ENCODE peak calls at places on chromosomes 7 and 10, in nine cellular contexts. K is spleen, Z is ovary, M is lung, T is GM23338, F is A673, S is A549, V is adipocyte, A is SK-N-SH. B is an unnamed sample. For H3K4me1, the result is how much of the 10 kb centered on the place peaks cover.

GRCh38 chr10:119616879-119617580 is 20.3 kb upstream of the TIAL1 start:
- DNase-seq in K (peak), Z (no peak), M (no peak), T (peak), F (peak), S (no peak), V (no peak), A (no peak), B (peak)

GRCh38 chr10:55500931-55501559 is 700.0 kb upstream of the PCDH15 start:
- DNase-seq in K (no peak), Z (no peak), M (no peak), T (peak), F (peak), S (no peak), V (no peak), A (peak), B (no peak)

GRCh38 chr10:56605043-56605442 is 244.0 kb upstream of the ZWINT start:
- DNase-seq in K (no peak), Z (no peak), M (no peak), T (peak), F (no peak), S (no peak), V (no peak), A (no peak), B (no peak)

GRCh38 chr7:66454600-66455225 is 174.0 kb upstream of the KCTD7 start:
- DNase-seq in K (no peak), Z (no peak), M (no peak), T (no peak), F (no peak), S (no peak), V (no peak), A (no peak), B (no peak)

GRCh38 chr10:132397671-132398565 is 918 bp downstream of the PWWP2B start:
- DNase-seq in K (peak), Z (peak), M (peak), T (peak), F (peak), S (no peak), V (peak), A (peak), B (no peak)

GRCh38 chr10:100866575-100867098 is 46.1 kb upstream of the SLF2 start:
- DNase-seq in K (no peak), Z (no peak), M (no peak), T (peak), F (peak), S (no peak), V (peak), A (no peak), B (no peak)

GRCh38 chr10:20887706-20888535 is 9.2 kb downstream of the NEBL start:
- DNase-seq in K (no peak), Z (no peak), M (no peak), T (no peak), F (no peak), S (no peak), V (no peak), A (peak), B (no peak)

GRCh38 chr10:70330671-70331070 is 46.9 kb upstream of the NPFFR1 start:
- DNase-seq in K (peak), Z (no peak), M (no peak), T (no peak), F (peak), S (no peak), V (no peak), A (no peak), B (no peak)

GRCh38 chr10:78505657-78506056 is 472.0 kb downstream of the RPS24 start:
- DNase-seq in K (no peak), Z (no peak), M (no peak), T (no peak), F (no peak), S (no peak), V (no peak), A (no peak), B (no peak)

GRCh38 chr10:69828115-69828870 is 26.6 kb downstream of the COL13A1 start:
- DNase-seq in K (no peak), Z (no peak), M (no peak), T (no peak), F (no peak), S (no peak), V (no peak), A (no peak), B (no peak)

GRCh38 chr7:105718511-105718925 is 137.2 kb upstream of the EFCAB10 start:
- DNase-seq in K (no peak), Z (no peak), M (no peak), T (no peak), F (no peak), S (no peak), V (no peak), A (no peak), B (no peak)

GRCh38 chr7:25725483-25725882 is 426.5 kb upstream of the NFE2L3 start:
- DNase-seq in K (no peak), Z (no peak), M (no peak), T (no peak), F (no peak), S (no peak), V (peak), A (no peak), B (no peak)

GRCh38 chr10:28838908-28839307 is 161.6 kb downstream of the BAMBI start:
- DNase-seq in K (no peak), Z (no peak), M (no peak), T (no peak), F (no peak), S (no peak), V (no peak), A (no peak), B (no peak)

GRCh38 chr10:123140983-123141390 is 5.2 kb downstream of the HMX3 start:
- DNase-seq in K (no peak), Z (no peak), M (no peak), T (no peak), F (no peak), S (no peak), V (no peak), A (no peak), B (no peak)

GRCh38 chr10:122239578-122240257 is 31.4 kb upstream of the BTBD16 start:
- DNase-seq in K (peak), Z (no peak), M (no peak), T (peak), F (peak), S (no peak), V (no peak), A (no peak), B (peak)

GRCh38 chr7:158815471-158816128 is 13.7 kb downstream of the ESYT2 start:
- DNase-seq in K (no peak), Z (no peak), M (no peak), T (no peak), F (no peak), S (no peak), V (no peak), A (no peak), B (no peak)

GRCh38 chr7:117750612-117751563 is 122.4 kb downstream of the CTTNBP2 start:
- DNase-seq in K (no peak), Z (no peak), M (no peak), T (peak), F (peak), S (peak), V (peak), A (peak), B (no peak)

GRCh38 chr7:10802526-10802925 is 171.1 kb upstream of the PHF14 start:
- DNase-seq in K (no peak), Z (no peak), M (no peak), T (no peak), F (peak), S (no peak), V (peak), A (no peak), B (no peak)

GRCh38 chr10:109480836-109481235 is 442.5 kb downstream of the XPNPEP1 start:
- DNase-seq in K (no peak), Z (no peak), M (no peak), T (no peak), F (peak), S (no peak), V (no peak), A (no peak), B (no peak)

GRCh38 chr7:98771519-98772241 is 98.1 kb downstream of the TMEM130 start:
- DNase-seq in K (no peak), Z (peak), M (no peak), T (peak), F (peak), S (no peak), V (peak), A (no peak), B (no peak)

GRCh38 chr10:21953585-21954057 is 49.9 kb downstream of the DNAJC1 start:
- DNase-seq in K (no peak), Z (no peak), M (no peak), T (peak), F (peak), S (peak), V (peak), A (peak), B (no peak)

GRCh38 chr7:81887098-81887497 is 117.3 kb upstream of the HGF start:
- DNase-seq in K (no peak), Z (no peak), M (no peak), T (no peak), F (peak), S (no peak), V (no peak), A (peak), B (no peak)

GRCh38 chr7:144670251-144670650 is 165.6 kb downstream of the TPK1 start:
- DNase-seq in K (no peak), Z (no peak), M (no peak), T (peak), F (peak), S (no peak), V (peak), A (no peak), B (no peak)

GRCh38 chr7:100588438-100588837 is 2.3 kb downstream of the FBXO24 start:
- DNase-seq in K (peak), Z (no peak), M (no peak), T (no peak), F (no peak), S (no peak), V (peak), A (peak), B (no peak)

GRCh38 chr10:79502561-79503309 is 9.6 kb upstream of the EIF5AL1 start:
- DNase-seq in K (no peak), Z (peak), M (no peak), T (peak), F (no peak), S (no peak), V (no peak), A (peak), B (no peak)

GRCh38 chr7:44145419-44145968 is 4.4 kb upstream of the MYL7 start:
- DNase-seq in K (no peak), Z (peak), M (no peak), T (peak), F (no peak), S (no peak), V (no peak), A (peak), B (no peak)

GRCh38 chr7:29131678-29132077 is 14.7 kb downstream of the CPVL start:
- DNase-seq in K (no peak), Z (no peak), M (no peak), T (no peak), F (no peak), S (no peak), V (no peak), A (no peak), B (no peak)

GRCh38 chr7:83751217-83751616 is 102.3 kb upstream of the SEMA3E start:
- DNase-seq in K (no peak), Z (no peak), M (no peak), T (no peak), F (no peak), S (no peak), V (peak), A (no peak), B (no peak)

GRCh38 chr7:137898839-137899681 is 52.3 kb upstream of the DGKI start:
- DNase-seq in K (peak), Z (peak), M (peak), T (peak), F (peak), S (peak), V (peak), A (peak), B (peak)

GRCh38 chr7:100679129-100679926 is 5.8 kb downstream of the GNB2 start:
- DNase-seq in K (peak), Z (peak), M (no peak), T (no peak), F (no peak), S (no peak), V (no peak), A (peak), B (no peak)

GRCh38 chr7:117072620-117073118 is 119.4 kb downstream of the ST7 start:
- DNase-seq in K (no peak), Z (no peak), M (peak), T (no peak), F (peak), S (no peak), V (no peak), A (peak), B (peak)

GRCh38 chr10:11511325-11511724 is 100.1 kb downstream of the USP6NL start:
- DNase-seq in K (no peak), Z (no peak), M (no peak), T (no peak), F (peak), S (no peak), V (no peak), A (no peak), B (no peak)

GRCh38 chr7:137953043-137953691 is 48.7 kb downstream of the CREB3L2 start:
- DNase-seq in K (no peak), Z (no peak), M (no peak), T (peak), F (peak), S (no peak), V (no peak), A (no peak), B (no peak)

GRCh38 chr7:97187067-97187466 is 69.6 kb downstream of the SDHAF3 start:
- DNase-seq in K (no peak), Z (no peak), M (no peak), T (no peak), F (peak), S (no peak), V (no peak), A (no peak), B (no peak)

GRCh38 chr7:32347244-32347828 is 142.8 kb downstream of the LSM5 start:
- DNase-seq in K (no peak), Z (no peak), M (no peak), T (peak), F (peak), S (peak), V (peak), A (peak), B (no peak)

DNA sequence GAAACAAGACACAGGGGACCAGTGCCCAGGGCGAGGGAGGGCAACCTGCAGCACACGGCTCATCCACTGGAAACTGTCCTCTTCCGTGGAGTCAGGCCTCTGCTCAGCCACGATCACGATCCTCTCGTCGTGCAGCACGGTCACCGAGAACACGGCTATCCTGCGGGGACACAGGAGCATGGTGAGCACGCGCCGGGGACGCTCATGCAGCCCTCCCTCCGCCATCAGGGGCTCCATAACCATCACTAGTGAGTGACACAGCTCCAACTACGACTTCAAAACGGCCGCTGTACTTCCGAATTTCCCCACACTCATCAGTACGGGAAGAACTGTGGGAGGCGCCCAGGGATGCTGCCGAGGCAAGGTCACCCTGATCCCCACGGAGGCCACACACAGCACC is 227.9 kb downstream of the ZMYND11 start:
- DNase-seq in K (peak), Z (no peak), M (no peak), T (no peak), F (no peak), S (no peak), V (no peak), A (no peak), B (no peak)
- H3K4me3 ChIP-seq in K (no peak), Z (no peak), M (no peak), T (no peak), F (no peak), S (no peak), V (no peak), A (no peak), B (no peak)

GRCh38 chr10:102801496-102801895 is 35.7 kb downstream of the CYP17A1 start:
- DNase-seq in K (no peak), Z (no peak), M (no peak), T (peak), F (no peak), S (no peak), V (peak), A (no peak), B (no peak)

GRCh38 chr10:102800601-102801335 is 36.4 kb downstream of the CYP17A1 start:
- DNase-seq in K (no peak), Z (no peak), M (no peak), T (no peak), F (no peak), S (no peak), V (no peak), A (no peak), B (no peak)

GRCh38 chr10:102801978-102802377 is 35.2 kb downstream of the CYP17A1 start:
- DNase-seq in K (no peak), Z (no peak), M (no peak), T (no peak), F (no peak), S (no peak), V (no peak), A (no peak), B (no peak)

GRCh38 chr10:102802920-102803534 is 34.2 kb downstream of the CYP17A1 start:
- DNase-seq in K (no peak), Z (peak), M (peak), T (peak), F (peak), S (no peak), V (peak), A (no peak), B (no peak)

GRCh38 chr10:102804382-102804781 is 32.8 kb downstream of the CYP17A1 start:
- DNase-seq in K (no peak), Z (no peak), M (no peak), T (no peak), F (no peak), S (no peak), V (no peak), A (no peak), B (no peak)
- H3K4me1 ChIP-seq in K (under half), Z (under half), M (under half), T (under half), F (under half), S (under half), V (under half), A (under half), B (half or more)

GRCh38 chr7:142459557-142459963 is 201.7 kb upstream of the PRSS58 start:
- DNase-seq in K (no peak), Z (no peak), M (no peak), T (peak), F (peak), S (peak), V (peak), A (peak), B (no peak)
- H3K4me3 ChIP-seq in K (no peak), Z (no peak), M (no peak), T (no peak), F (no peak), S (no peak), V (no peak), A (no peak), B (no peak)

GRCh38 chr10:126075009-126075408 is 178.6 kb downstream of the FANK1 start:
- DNase-seq in K (no peak), Z (no peak), M (no peak), T (no peak), F (no peak), S (no peak), V (no peak), A (no peak), B (no peak)
- H3K4me1 ChIP-seq in K (under half), Z (under half), M (under half), T (under half), F (under half), S (under half), V (under half), A (under half), B (under half)

GRCh38 chr7:128407751-128408708 is 1.8 kb downstream of the IMPDH1 start:
- DNase-seq in K (no peak), Z (peak), M (no peak), T (no peak), F (peak), S (no peak), V (no peak), A (peak), B (no peak)
- H3K4me3 ChIP-seq in K (peak), Z (no peak), M (no peak), T (peak), F (peak), S (peak), V (peak), A (peak), B (peak)

GRCh38 chr7:130907439-130907838 is 173.4 kb upstream of the KLF14 start:
- DNase-seq in K (no peak), Z (no peak), M (no peak), T (no peak), F (no peak), S (no peak), V (no peak), A (no peak), B (no peak)
- H3K4me1 ChIP-seq in K (half or more), Z (under half), M (under half), T (under half), F (half or more), S (half or more), V (half or more), A (under half), B (half or more)

GRCh38 chr7:113086928-113087277 is 276 bp upstream of the GPR85 start:
- DNase-seq in K (no peak), Z (no peak), M (no peak), T (no peak), F (no peak), S (no peak), V (no peak), A (no peak), B (no peak)

GRCh38 chr7:113086431-113086888 is at the start of gene GPR85:
- DNase-seq in K (peak), Z (peak), M (no peak), T (peak), F (peak), S (peak), V (peak), A (peak), B (no peak)

GRCh38 chr7:113084499-113085172 is 2.0 kb downstream of the GPR85 start:
- DNase-seq in K (no peak), Z (no peak), M (no peak), T (no peak), F (no peak), S (no peak), V (no peak), A (no peak), B (no peak)

GRCh38 chr7:113087278-113087998 is 811 bp upstream of the GPR85 start:
- DNase-seq in K (no peak), Z (no peak), M (no peak), T (peak), F (peak), S (no peak), V (peak), A (peak), B (no peak)

DNA sequence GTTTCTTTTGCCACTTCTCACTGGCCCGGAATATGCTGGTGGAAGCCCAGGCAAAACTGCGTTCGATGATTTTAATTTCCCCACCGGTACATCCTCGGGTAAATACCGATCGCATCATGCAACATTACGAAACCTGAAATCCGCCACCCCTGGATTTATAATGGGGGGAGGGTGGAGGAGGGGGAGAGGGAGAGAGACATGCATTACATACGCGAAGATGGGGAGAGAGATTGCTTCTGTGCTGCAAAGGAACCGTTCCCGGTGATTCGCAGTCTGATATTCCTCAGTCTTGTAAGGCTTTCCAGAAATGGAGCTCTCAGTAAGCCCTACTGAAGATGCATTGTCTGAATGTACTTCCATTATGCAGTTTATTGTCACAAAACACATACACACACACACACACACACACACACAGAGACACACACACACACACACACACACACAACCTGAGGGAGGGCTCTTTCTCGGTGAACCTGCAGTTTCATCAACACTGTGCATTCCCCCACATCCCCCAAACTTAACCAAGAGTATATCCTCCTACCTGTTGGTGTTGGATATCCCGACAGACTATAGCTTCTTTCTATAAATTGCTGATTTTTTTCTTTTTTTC is 741 bp downstream of the GPR85 start:
- DNase-seq in K (no peak), Z (no peak), M (no peak), T (peak), F (no peak), S (no peak), V (peak), A (peak), B (no peak)
- H3K4me3 ChIP-seq in K (peak), Z (no peak), M (no peak), T (peak), F (no peak), S (peak), V (peak), A (peak), B (peak)

GRCh38 chr10:58994226-58995057 is 182.0 kb upstream of the PHYHIPL start:
- DNase-seq in K (no peak), Z (no peak), M (no peak), T (no peak), F (no peak), S (peak), V (peak), A (no peak), B (no peak)
- H3K4me1 ChIP-seq in K (under half), Z (under half), M (under half), T (under half), F (under half), S (under half), V (under half), A (under half), B (under half)

B was measured in tibial nerve.